ENCODE peak calls at places on chromosomes 6 and 20, in four cellular contexts. C is prostate gland, T is SJCRH30, F is foreskin fibroblast. L is an unnamed sample.

GRCh38 chr6:154343473-154344308 is 12.9 kb downstream of the IPCEF1 start:
- DNase-seq in C (peak), T (peak), F (peak), L (peak)

GRCh38 chr20:11780765-11781369 is 136.8 kb upstream of the BTBD3 start:
- DNase-seq in C (no peak), T (no peak), F (no peak), L (no peak)

GRCh38 chr6:127058027-127058426 is 60.4 kb upstream of the RSPO3 start:
- DNase-seq in C (no peak), T (no peak), F (peak), L (peak)

GRCh38 chr6:45388328-45388727 is 10.6 kb upstream of the SUPT3H start:
- DNase-seq in C (no peak), T (no peak), F (peak), L (peak)

GRCh38 chr6:35782424-35782823 is 1.6 kb downstream of the CLPSL1 start:
- DNase-seq in C (no peak), T (peak), F (no peak), L (no peak)

GRCh38 chr6:133768656-133769295 is 120.1 kb upstream of the TCF21 start:
- DNase-seq in C (no peak), T (peak), F (no peak), L (peak)

GRCh38 chr6:135299256-135299655 is 118.1 kb downstream of the MYB start:
- DNase-seq in C (no peak), T (no peak), F (peak), L (peak)

GRCh38 chr20:24701027-24701426 is 231.6 kb downstream of the SYNDIG1 start:
- DNase-seq in C (no peak), T (no peak), F (no peak), L (no peak)

GRCh38 chr6:162622572-162622971 is 105.0 kb downstream of the PRKN start:
- DNase-seq in C (no peak), T (no peak), F (no peak), L (no peak)

GRCh38 chr20:39897058-39897457 is 792.0 kb downstream of the MAFB start:
- DNase-seq in C (no peak), T (peak), F (peak), L (peak)

GRCh38 chr6:154899825-154900468 is 95.2 kb upstream of the TIAM2 start:
- DNase-seq in C (no peak), T (no peak), F (no peak), L (no peak)

GRCh38 chr6:142474446-142475289 is 172.9 kb downstream of the ADGRG6 start:
- DNase-seq in C (peak), T (peak), F (peak), L (peak)

GRCh38 chr6:166540631-166541331 is 45.7 kb downstream of the RAMACL start:
- DNase-seq in C (no peak), T (no peak), F (no peak), L (no peak)

GRCh38 chr6:142207265-142207877 is 60.3 kb downstream of the VTA1 start:
- DNase-seq in C (peak), T (peak), F (peak), L (peak)

GRCh38 chr6:6008648-6009421 is 2.1 kb upstream of the NRN1 start:
- DNase-seq in C (no peak), T (peak), F (peak), L (no peak)

GRCh38 chr6:128209771-128210170 is 308.9 kb upstream of the THEMIS start:
- DNase-seq in C (no peak), T (no peak), F (peak), L (peak)

GRCh38 chr6:139519571-139520031 is 145.2 kb upstream of the CITED2 start:
- DNase-seq in C (no peak), T (no peak), F (peak), L (no peak)

GRCh38 chr6:18823782-18824386 is 436.7 kb downstream of the RNF144B start:
- DNase-seq in C (no peak), T (peak), F (peak), L (peak)

GRCh38 chr6:150687508-150687907 is 87.8 kb downstream of the PLEKHG1 start:
- DNase-seq in C (no peak), T (no peak), F (no peak), L (peak)

GRCh38 chr20:56171087-56172012 is 77.2 kb upstream of the MC3R start:
- DNase-seq in C (peak), T (peak), F (no peak), L (peak)

GRCh38 chr6:71967436-71967835 is 81.1 kb downstream of the RIMS1 start:
- DNase-seq in C (no peak), T (no peak), F (no peak), L (peak)

GRCh38 chr6:7991992-7992815 is 72.0 kb downstream of the BLOC1S5 start:
- DNase-seq in C (no peak), T (peak), F (peak), L (peak)

GRCh38 chr20:33490934-33491656 is 1.2 kb downstream of the CBFA2T2 start:
- DNase-seq in C (no peak), T (no peak), F (no peak), L (peak)

GRCh38 chr6:63923139-63923739 is 287.6 kb downstream of the PHF3 start:
- DNase-seq in C (no peak), T (peak), F (peak), L (peak)

GRCh38 chr6:152948150-152948768 is 34.6 kb downstream of the FBXO5 start:
- DNase-seq in C (no peak), T (peak), F (peak), L (peak)

GRCh38 chr6:106324726-106325335 is 729 bp downstream of the ATG5 start:
- DNase-seq in C (no peak), T (no peak), F (no peak), L (peak)

DNA sequence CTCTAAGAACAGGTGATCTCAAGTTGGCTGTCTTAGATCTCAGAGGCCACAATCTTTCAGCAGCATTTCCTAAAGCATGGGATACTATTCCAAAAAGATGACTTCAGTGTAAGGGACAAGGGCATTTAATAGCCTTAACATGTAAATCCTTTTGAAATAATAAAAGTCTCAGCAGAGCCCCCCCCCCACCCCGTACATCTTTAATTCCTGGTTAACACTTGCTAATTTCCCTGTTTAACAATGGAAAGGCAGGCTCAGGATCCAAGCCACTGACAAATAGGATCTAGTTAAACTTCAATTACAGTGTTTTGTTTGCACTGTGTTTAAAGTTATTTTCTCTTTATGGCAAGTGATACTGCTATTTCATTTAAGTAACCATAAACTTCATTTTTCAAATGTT is 12.0 kb downstream of the TASP1 start:
- DNase-seq in C (no peak), T (no peak), F (no peak), L (no peak)
- H3K4me3 ChIP-seq in C (no peak), T (no peak), F (no peak), L (no peak)

GRCh38 chr6:11978169-11978987 is 33.7 kb upstream of the HIVEP1 start:
- DNase-seq in C (no peak), T (no peak), F (no peak), L (no peak)

GRCh38 chr6:11975353-11975977 is 36.6 kb upstream of the HIVEP1 start:
- DNase-seq in C (peak), T (peak), F (no peak), L (no peak)

GRCh38 chr6:11976489-11976888 is 35.6 kb upstream of the HIVEP1 start:
- DNase-seq in C (no peak), T (no peak), F (no peak), L (no peak)

GRCh38 chr6:11977738-11978137 is 34.4 kb upstream of the HIVEP1 start:
- DNase-seq in C (no peak), T (no peak), F (no peak), L (no peak)

DNA sequence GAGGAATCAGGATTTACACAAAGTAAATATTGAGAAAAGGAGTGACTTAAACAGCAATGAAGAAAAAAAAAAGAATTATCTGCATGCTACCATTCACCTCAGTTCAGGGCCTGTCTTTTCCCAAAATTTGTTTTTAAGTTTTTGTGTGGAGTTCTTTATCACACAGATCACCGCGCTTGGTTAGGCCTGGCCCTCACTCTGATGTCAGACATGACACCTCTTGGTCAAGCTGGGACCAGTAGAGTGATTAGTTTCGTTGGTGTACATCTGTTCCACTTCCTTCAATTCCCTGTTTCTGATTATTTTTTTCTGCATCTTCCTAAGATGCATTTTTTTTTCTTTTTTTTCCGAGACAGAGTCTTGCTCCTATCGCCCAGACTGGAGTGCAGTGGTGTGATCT is 34.9 kb upstream of the HIVEP1 start:
- DNase-seq in C (no peak), T (no peak), F (no peak), L (no peak)
- H3K4me3 ChIP-seq in C (no peak), T (no peak), F (no peak), L (no peak)

DNA sequence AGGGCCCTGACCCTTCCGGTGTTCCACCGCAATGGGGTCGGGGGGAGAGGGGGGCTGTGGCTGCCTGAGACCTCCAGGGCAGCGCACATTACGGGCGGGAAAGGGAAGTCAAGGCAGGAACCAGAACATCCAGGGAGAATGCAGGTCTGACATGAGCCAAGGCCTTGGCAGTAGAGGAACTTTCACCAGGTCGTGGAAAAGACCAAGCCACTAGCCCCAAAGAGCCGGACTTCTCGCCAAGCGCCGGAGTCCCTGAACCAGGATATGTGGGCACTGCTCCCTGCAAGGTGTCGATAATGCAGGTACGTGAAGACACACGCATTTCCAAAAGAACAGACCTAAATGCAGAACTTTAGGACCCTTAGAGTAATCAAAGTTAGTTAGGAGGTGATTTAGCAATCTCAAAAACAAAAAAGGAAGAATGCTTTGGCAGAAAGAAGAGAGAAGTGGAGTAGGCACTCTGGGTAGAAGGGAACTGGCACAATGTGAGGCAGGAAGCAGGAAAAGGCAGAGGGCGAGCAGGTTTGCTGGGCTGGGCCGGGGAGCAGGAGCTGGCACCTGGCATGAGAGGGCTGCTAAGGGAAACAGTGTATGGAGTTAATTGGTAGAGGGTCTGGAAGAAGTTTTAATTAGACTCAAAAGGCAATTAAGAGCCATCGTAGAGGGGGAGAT is 14.3 kb downstream of the POU3F2 start:
- DNase-seq in C (no peak), T (no peak), F (no peak), L (no peak)
- H3K4me3 ChIP-seq in C (no peak), T (no peak), F (no peak), L (no peak)

DNA sequence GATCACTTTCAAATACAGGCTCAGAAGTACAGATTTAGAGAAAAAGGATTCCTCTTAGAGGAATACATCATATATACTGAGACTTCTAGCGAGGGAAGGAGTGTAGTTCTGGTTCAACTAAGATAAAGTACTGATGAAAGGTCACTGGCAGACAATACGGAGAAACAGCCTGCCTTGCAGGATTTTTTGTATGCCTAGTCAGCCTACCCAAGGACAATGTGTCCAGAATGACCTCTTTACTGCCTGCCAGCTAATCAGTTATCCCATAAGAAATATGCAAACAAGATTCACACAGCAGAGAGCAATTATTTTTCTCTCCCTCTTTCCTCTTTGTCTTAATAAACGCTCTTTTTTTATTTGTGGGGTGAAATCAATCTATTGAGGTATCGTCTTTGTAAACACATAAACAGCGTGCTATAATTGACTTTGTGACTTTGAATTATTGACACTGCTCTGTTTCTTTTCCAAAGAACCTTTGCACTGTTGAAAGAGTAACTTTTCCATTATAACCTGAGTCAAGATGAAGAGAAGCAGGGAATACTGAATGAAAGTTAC is 1.4 kb upstream of the TSPYL4 start:
- DNase-seq in C (no peak), T (no peak), F (no peak), L (no peak)
- H3K4me3 ChIP-seq in C (no peak), T (peak), F (peak), L (no peak)

DNA sequence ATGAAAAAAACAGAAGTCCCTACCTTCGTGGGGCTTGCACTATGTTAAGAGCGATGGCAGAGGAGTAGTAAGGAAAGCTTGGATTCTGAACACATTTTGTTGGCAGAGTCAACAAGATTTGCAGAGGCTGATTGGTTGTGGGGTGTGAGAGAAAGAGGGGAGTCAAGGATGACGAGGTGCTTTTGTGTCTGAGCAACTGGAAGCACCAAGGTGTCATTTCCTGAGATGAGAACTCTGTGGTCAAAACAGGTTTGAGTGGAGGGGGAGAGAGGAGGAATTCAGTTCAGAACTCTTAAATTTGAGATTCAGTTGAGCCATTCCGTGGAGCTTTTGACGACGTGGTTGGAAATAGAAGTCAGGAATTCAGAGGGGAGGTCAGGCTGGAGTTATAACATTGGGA is 3.5 kb downstream of the OCSTAMP start:
- DNase-seq in C (no peak), T (no peak), F (no peak), L (no peak)
- H3K4me3 ChIP-seq in C (no peak), T (no peak), F (no peak), L (no peak)

GRCh38 chr20:45813006-45813340 is 529 bp downstream of the UBE2C start:
- DNase-seq in C (no peak), T (no peak), F (no peak), L (no peak)

GRCh38 chr20:45814314-45814713 is 1.9 kb downstream of the UBE2C start:
- DNase-seq in C (no peak), T (no peak), F (no peak), L (no peak)

GRCh38 chr20:45810191-45810590 is 2.3 kb upstream of the UBE2C start:
- DNase-seq in C (no peak), T (no peak), F (no peak), L (no peak)

GRCh38 chr20:45812157-45813005 is at the start of gene UBE2C:
- DNase-seq in C (peak), T (peak), F (peak), L (peak)

GRCh38 chr20:45813489-45813888 is 1.0 kb downstream of the UBE2C start:
- DNase-seq in C (no peak), T (no peak), F (no peak), L (no peak)
- H3K4me3 ChIP-seq in C (no peak), T (peak), F (peak), L (no peak)

GRCh38 chr6:99495466-99495865 is 19.8 kb downstream of the USP45 start:
- DNase-seq in C (no peak), T (no peak), F (no peak), L (no peak)

GRCh38 chr6:99490608-99491007 is 24.6 kb downstream of the USP45 start:
- DNase-seq in C (no peak), T (no peak), F (no peak), L (no peak)

GRCh38 chr6:99485395-99485773 is 29.8 kb downstream of the USP45 start:
- DNase-seq in C (no peak), T (no peak), F (no peak), L (no peak)

GRCh38 chr6:99492137-99492536 is 23.1 kb downstream of the USP45 start:
- DNase-seq in C (no peak), T (no peak), F (no peak), L (no peak)

GRCh38 chr6:99491159-99491558 is 24.1 kb downstream of the USP45 start:
- DNase-seq in C (no peak), T (no peak), F (no peak), L (no peak)
- H3K4me3 ChIP-seq in C (no peak), T (no peak), F (no peak), L (no peak)

L was measured in choroid plexus epithelial cell.